ENCODE peak calls at places on chromosomes 3 and 15, in eight cellular contexts. U is adrenal gland; A is omental fat pad; G is AG09309; B is nephron progenitor cell; V is body of pancreas; S is pancreas; Z is CD4-positive, alpha-beta T cell. Q is an unnamed sample.

GRCh38 chr3:107810195-107811071 is 280.4 kb downstream of the CD47 start:
- DNase-seq in U (no peak), A (no peak), G (no peak), B (peak; percentile 12), V (no peak), S (no peak), Z (no peak), Q (no peak)

GRCh38 chr15:60396100-60396499 is 1.7 kb downstream of the ANXA2 start:
- DNase-seq in U (no peak), A (no peak), G (no peak), B (no peak), V (peak; percentile 16), S (no peak), Z (no peak), Q (no peak)

GRCh38 chr3:17301271-17301670 is 416.5 kb downstream of the PLCL2 start:
- DNase-seq in U (no peak), A (no peak), G (no peak), B (no peak), V (no peak), S (no peak), Z (no peak), Q (no peak)

GRCh38 chr15:89648106-89649012 is 6.9 kb downstream of the KIF7 start:
- DNase-seq in U (no peak), A (no peak), G (no peak), B (no peak), V (no peak), S (no peak), Z (no peak), Q (no peak)

GRCh38 chr3:14678015-14678503 is 3.1 kb downstream of the C3orf20 start:
- DNase-seq in U (peak; percentile 43), A (no peak), G (no peak), B (no peak), V (peak; percentile 18), S (no peak), Z (no peak), Q (no peak)

GRCh38 chr3:184135911-184136260 is 728 bp downstream of the EIF2B5 start:
- DNase-seq in U (no peak), A (no peak), G (no peak), B (no peak), V (no peak), S (no peak), Z (no peak), Q (no peak)

GRCh38 chr15:51736646-51737537 is 563 bp downstream of the LYSMD2 start:
- DNase-seq in U (peak; percentile 48), A (no peak), G (no peak), B (no peak), V (peak; percentile 45), S (peak; percentile 56), Z (peak; percentile 60), Q (peak; percentile 66)

GRCh38 chr3:14473411-14473891 is 66.7 kb downstream of the GRIP2 start:
- DNase-seq in U (no peak), A (no peak), G (no peak), B (no peak), V (no peak), S (no peak), Z (no peak), Q (no peak)

GRCh38 chr3:126855374-126855773 is 127.5 kb upstream of the PLXNA1 start:
- DNase-seq in U (no peak), A (no peak), G (no peak), B (no peak), V (no peak), S (no peak), Z (no peak), Q (no peak)

GRCh38 chr3:124780767-124781485 is 50.7 kb downstream of the UMPS start:
- DNase-seq in U (peak; percentile 67), A (no peak), G (no peak), B (peak; percentile 35), V (peak; percentile 58), S (no peak), Z (no peak), Q (no peak)

GRCh38 chr3:153956621-153957020 is 164.6 kb upstream of the ARHGEF26 start:
- DNase-seq in U (no peak), A (no peak), G (no peak), B (no peak), V (no peak), S (no peak), Z (no peak), Q (no peak)

GRCh38 chr15:94205366-94205765 is 26.0 kb upstream of the MCTP2 start:
- DNase-seq in U (no peak), A (no peak), G (peak; percentile 86), B (no peak), V (peak; percentile 13), S (no peak), Z (no peak), Q (no peak)

GRCh38 chr15:47806008-47806407 is 88.7 kb downstream of the SEMA6D start:
- DNase-seq in U (no peak), A (no peak), G (no peak), B (no peak), V (no peak), S (no peak), Z (no peak), Q (no peak)

GRCh38 chr15:45606413-45606812 is 19.2 kb downstream of the BLOC1S6 start:
- DNase-seq in U (no peak), A (no peak), G (no peak), B (no peak), V (no peak), S (no peak), Z (no peak), Q (no peak)

GRCh38 chr3:102016417-102016816 is 167.1 kb downstream of the NFKBIZ start:
- DNase-seq in U (no peak), A (no peak), G (no peak), B (no peak), V (no peak), S (no peak), Z (no peak), Q (no peak)

GRCh38 chr3:127482216-127483004 is 108.1 kb downstream of the TPRA1 start:
- DNase-seq in U (peak; percentile 46), A (peak; percentile 13), G (peak; percentile 27), B (no peak), V (no peak), S (no peak), Z (no peak), Q (no peak)

GRCh38 chr3:157174265-157174615 is 14.3 kb upstream of the CCNL1 start:
- DNase-seq in U (peak; percentile 43), A (no peak), G (no peak), B (peak; percentile 26), V (peak; percentile 40), S (peak; percentile 54), Z (no peak), Q (peak; percentile 52)

GRCh38 chr15:76147906-76148553 is 88.2 kb downstream of the TMEM266 start:
- DNase-seq in U (peak; percentile 57), A (peak; percentile 44), G (no peak), B (peak; percentile 88), V (peak; percentile 54), S (no peak), Z (peak; percentile 57), Q (peak; percentile 89)

GRCh38 chr3:67863869-67864268 is 209.5 kb upstream of the SUCLG2 start:
- DNase-seq in U (no peak), A (no peak), G (no peak), B (no peak), V (peak; percentile 6), S (no peak), Z (no peak), Q (no peak)
- TF ChIP-seq CTCF in U (no peak), A (no peak), G (peak; percentile 6), B (peak; percentile 24), V (peak; percentile 11), S (no peak), Z (no peak), Q (peak; percentile 32)

GRCh38 chr3:129553771-129554170 is 10.8 kb downstream of the H1-8 start:
- DNase-seq in U (no peak), A (no peak), G (no peak), B (no peak), V (no peak), S (no peak), Z (no peak), Q (no peak)
- TF ChIP-seq CTCF in U (no peak), A (no peak), G (no peak), B (no peak), V (no peak), S (no peak), Z (no peak), Q (no peak)

DNA sequence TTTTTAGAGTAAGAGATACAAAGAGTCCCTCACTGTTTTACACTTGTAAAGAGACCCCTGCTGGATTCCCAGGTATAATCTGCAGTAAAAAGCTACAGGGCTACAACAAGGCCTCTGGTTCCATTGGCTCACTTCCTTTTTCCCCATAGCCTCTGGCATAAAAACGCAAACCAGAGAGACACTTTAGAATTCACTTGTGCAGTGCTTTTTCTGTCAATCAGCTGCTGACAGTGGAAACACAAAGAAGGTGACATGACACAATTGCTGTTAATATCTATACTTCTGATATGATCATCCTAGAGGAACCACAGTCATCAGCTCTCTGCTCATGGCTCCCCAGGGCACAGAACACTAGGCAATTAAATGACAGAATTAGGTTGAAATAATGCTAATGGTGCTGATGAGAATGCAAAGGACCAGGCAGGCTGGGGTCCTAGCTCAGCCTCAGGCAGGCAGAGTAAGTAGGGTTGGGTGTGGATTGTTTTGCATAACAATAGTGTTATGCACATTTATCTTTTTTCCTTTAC is 667.9 kb upstream of the CFAP20DC start:
- DNase-seq in U (no peak), A (no peak), G (no peak), B (no peak), V (no peak), S (no peak), Z (no peak), Q (no peak)
- TF ChIP-seq CTCF in U (no peak), A (no peak), G (no peak), B (no peak), V (no peak), S (no peak), Z (no peak), Q (no peak)

GRCh38 chr15:78069052-78069414 is 8.5 kb downstream of the TBC1D2B start:
- DNase-seq in U (no peak), A (no peak), G (no peak), B (no peak), V (no peak), S (no peak), Z (no peak), Q (no peak)

GRCh38 chr15:78067328-78068241 is 9.9 kb downstream of the TBC1D2B start:
- DNase-seq in U (peak; percentile 58), A (no peak), G (no peak), B (no peak), V (no peak), S (no peak), Z (no peak), Q (no peak)

GRCh38 chr15:78071378-78071777 is 6.1 kb downstream of the TBC1D2B start:
- DNase-seq in U (no peak), A (no peak), G (no peak), B (no peak), V (no peak), S (no peak), Z (no peak), Q (no peak)

GRCh38 chr15:78070049-78070698 is 7.3 kb downstream of the TBC1D2B start:
- DNase-seq in U (peak; percentile 41), A (no peak), G (no peak), B (no peak), V (no peak), S (no peak), Z (peak; percentile 35), Q (no peak)

DNA sequence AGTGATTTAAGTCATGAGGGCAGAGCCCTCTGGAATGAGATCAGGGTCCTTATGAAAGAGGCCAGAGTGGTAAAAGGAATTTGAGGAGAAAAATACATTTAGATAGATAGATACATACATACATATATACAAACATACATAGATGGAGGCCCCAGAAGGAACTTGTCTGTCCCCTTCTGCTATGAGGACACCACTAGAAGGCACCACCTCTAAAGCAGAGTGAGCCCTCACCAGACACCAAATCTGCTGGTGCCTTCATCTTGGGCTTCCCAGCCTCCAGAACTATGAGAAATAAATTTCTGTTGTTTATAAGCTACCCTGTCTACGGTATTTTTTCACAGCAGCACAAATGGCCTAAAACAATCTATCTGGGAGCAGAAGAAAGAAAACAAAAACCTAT is 7.9 kb downstream of the TBC1D2B start:
- DNase-seq in U (no peak), A (no peak), G (no peak), B (no peak), V (no peak), S (no peak), Z (no peak), Q (no peak)
- TF ChIP-seq CTCF in U (no peak), A (no peak), G (no peak), B (no peak), V (no peak), S (no peak), Z (no peak), Q (no peak)